ENCODE peak calls at places on chromosomes 6 and 20, in ten cellular contexts. E is cardiac fibroblast; W is bronchial epithelial cell; M is SW480; L is AML-193; F is NCI-H1105 treated with DMSO at 0.1 percent for 48 hours; O is GM04504; T is stimulated activated naive CD8-positive, alpha-beta T cell treated with anti-CD3 and anti-CD28 coated beads, Interleukin-15, amount 100 ng/mL, for 72 hours; J is fibroblast of mammary gland; S is activated T-cell treated with anti-CD3 and anti-CD28 coated beads for 1 hour. K is an unnamed sample.

GRCh38 chr6:33723576-33724085 is 12.1 kb upstream of the UQCC2 start:
- DNase-seq in E (no peak), W (no peak), M (no peak), L (no peak), F (no peak), O (no peak), T (no peak), J (no peak), S (no peak), K (no peak)

GRCh38 chr20:44576297-44576696 is 6.1 kb upstream of the PKIG start:
- DNase-seq in E (peak; percentile 79), W (peak; percentile 23), M (peak; percentile 62), L (peak; percentile 76), F (no peak), O (no peak), T (no peak), J (peak; percentile 88), S (no peak), K (peak; percentile 5)

GRCh38 chr6:79431469-79431868 is 105.8 kb downstream of the LCA5 start:
- DNase-seq in E (peak; percentile 10), W (no peak), M (no peak), L (no peak), F (no peak), O (no peak), T (no peak), J (no peak), S (no peak), K (no peak)

GRCh38 chr6:143060806-143061596 is at the start of gene AIG1:
- DNase-seq in E (no peak), W (peak; percentile 42), M (peak; percentile 5), L (no peak), F (peak; percentile 52), O (no peak), T (peak; percentile 55), J (no peak), S (peak; percentile 51), K (peak; percentile 40)

GRCh38 chr20:13317439-13317838 is 96.4 kb downstream of the ISM1 start:
- DNase-seq in E (no peak), W (no peak), M (no peak), L (no peak), F (no peak), O (no peak), T (no peak), J (no peak), S (no peak), K (no peak)

GRCh38 chr6:31905041-31905440 is 3.2 kb upstream of the ZBTB12 start:
- DNase-seq in E (no peak), W (no peak), M (no peak), L (no peak), F (no peak), O (no peak), T (no peak), J (no peak), S (no peak), K (no peak)

GRCh38 chr20:672975-673604 is 2.5 kb downstream of the SCRT2 start:
- DNase-seq in E (no peak), W (no peak), M (peak; percentile 39), L (peak; percentile 8), F (no peak), O (no peak), T (no peak), J (no peak), S (no peak), K (no peak)

GRCh38 chr20:45410887-45411286 is 2.8 kb downstream of the DBNDD2 start:
- DNase-seq in E (no peak), W (no peak), M (no peak), L (no peak), F (no peak), O (no peak), T (no peak), J (no peak), S (no peak), K (no peak)

GRCh38 chr6:1313755-1314503 is 2.0 kb downstream of the FOXQ1 start:
- DNase-seq in E (no peak), W (peak; percentile 29), M (peak; percentile 77), L (no peak), F (peak; percentile 45), O (no peak), T (peak; percentile 50), J (no peak), S (no peak), K (peak; percentile 52)

GRCh38 chr6:127816643-127817042 is 84.2 kb downstream of the THEMIS start:
- DNase-seq in E (no peak), W (no peak), M (no peak), L (no peak), F (no peak), O (no peak), T (no peak), J (no peak), S (no peak), K (no peak)

GRCh38 chr20:26169506-26169905 is 472.9 kb upstream of the ZNF337 start:
- DNase-seq in E (peak; percentile 67), W (no peak), M (no peak), L (no peak), F (no peak), O (peak; percentile 55), T (no peak), J (peak; percentile 28), S (no peak), K (no peak)

GRCh38 chr6:1608976-1609661 is 596 bp upstream of the FOXC1 start:
- DNase-seq in E (no peak), W (no peak), M (peak; percentile 21), L (no peak), F (peak; percentile 21), O (no peak), T (no peak), J (no peak), S (no peak), K (peak; percentile 26)

GRCh38 chr20:61500791-61501321 is 248.8 kb downstream of the CDH4 start:
- DNase-seq in E (peak; percentile 3), W (no peak), M (no peak), L (no peak), F (no peak), O (no peak), T (no peak), J (no peak), S (no peak), K (no peak)

GRCh38 chr20:7496394-7497111 is 443.7 kb downstream of the HAO1 start:
- DNase-seq in E (peak; percentile 25), W (no peak), M (no peak), L (no peak), F (no peak), O (no peak), T (no peak), J (peak; percentile 37), S (no peak), K (no peak)

GRCh38 chr6:90538651-90539050 is 48.2 kb downstream of the MAP3K7 start:
- DNase-seq in E (peak; percentile 11), W (no peak), M (no peak), L (no peak), F (no peak), O (no peak), T (no peak), J (no peak), S (no peak), K (no peak)

GRCh38 chr20:17872920-17873319 is 95.7 kb downstream of the SNX5 start:
- DNase-seq in E (no peak), W (no peak), M (no peak), L (no peak), F (no peak), O (no peak), T (no peak), J (peak; percentile 11), S (no peak), K (no peak)

GRCh38 chr20:19890358-19891117 is 126.6 kb upstream of the NAA20 start:
- DNase-seq in E (no peak), W (no peak), M (no peak), L (no peak), F (peak; percentile 61), O (no peak), T (no peak), J (no peak), S (no peak), K (peak; percentile 81)

GRCh38 chr20:44271915-44272663 is 25.0 kb downstream of the GDAP1L1 start:
- DNase-seq in E (no peak), W (no peak), M (no peak), L (peak; percentile 10), F (no peak), O (no peak), T (no peak), J (no peak), S (no peak), K (no peak)

GRCh38 chr6:51283723-51284122 is 465.1 kb downstream of the TFAP2B start:
- DNase-seq in E (no peak), W (no peak), M (no peak), L (no peak), F (no peak), O (no peak), T (no peak), J (no peak), S (no peak), K (no peak)

GRCh38 chr6:44341095-44341890 is 1.2 kb upstream of the SPATS1 start:
- DNase-seq in E (no peak), W (no peak), M (no peak), L (no peak), F (no peak), O (no peak), T (no peak), J (no peak), S (no peak), K (no peak)

GRCh38 chr6:133191323-133191722 is 49.8 kb upstream of the EYA4 start:
- DNase-seq in E (no peak), W (no peak), M (no peak), L (no peak), F (no peak), O (no peak), T (no peak), J (no peak), S (no peak), K (no peak)

GRCh38 chr6:109865968-109866367 is 112.1 kb upstream of the GPR6 start:
- DNase-seq in E (no peak), W (no peak), M (no peak), L (no peak), F (no peak), O (no peak), T (no peak), J (no peak), S (no peak), K (no peak)

GRCh38 chr20:4104842-4105241 is 89.5 kb upstream of the RNF24 start:
- DNase-seq in E (no peak), W (no peak), M (no peak), L (no peak), F (no peak), O (no peak), T (no peak), J (no peak), S (no peak), K (no peak)

GRCh38 chr6:117079946-117080345 is 185.4 kb upstream of the VGLL2 start:
- DNase-seq in E (no peak), W (no peak), M (no peak), L (no peak), F (no peak), O (no peak), T (no peak), J (no peak), S (no peak), K (no peak)

GRCh38 chr6:152296648-152297376 is 340.4 kb downstream of the SYNE1 start:
- DNase-seq in E (no peak), W (no peak), M (no peak), L (no peak), F (no peak), O (no peak), T (no peak), J (no peak), S (no peak), K (no peak)

GRCh38 chr6:13488015-13488895 is 855 bp upstream of the GFOD1 start:
- DNase-seq in E (peak; percentile 55), W (no peak), M (no peak), L (no peak), F (no peak), O (no peak), T (no peak), J (peak; percentile 40), S (peak; percentile 6), K (peak; percentile 58)

GRCh38 chr6:3389390-3390167 is 67.3 kb downstream of the SLC22A23 start:
- DNase-seq in E (peak; percentile 96), W (no peak), M (no peak), L (no peak), F (no peak), O (peak; percentile 90), T (no peak), J (peak; percentile 94), S (no peak), K (no peak)

GRCh38 chr6:74956559-74957428 is 249.1 kb downstream of the COL12A1 start:
- DNase-seq in E (no peak), W (peak; percentile 39), M (no peak), L (no peak), F (no peak), O (no peak), T (no peak), J (no peak), S (no peak), K (no peak)

K was measured in NCI-H2029.